ENCODE peak calls at places on chromosome 7, in four cellular contexts. O, B, P and K are unnamed samples.

GRCh38 chr7:81470084-81470723 is 299.6 kb downstream of the HGF start:
- DNase-seq in B (peak), O (peak), P (peak), K (peak)

GRCh38 chr7:155414508-155414907 is 43.4 kb upstream of the EN2 start:
- DNase-seq in O (no peak), P (no peak), B (no peak), K (peak)

GRCh38 chr7:20395494-20395893 is 64.8 kb downstream of the ITGB8 start:
- DNase-seq in O (no peak), B (no peak), P (no peak), K (no peak)

GRCh38 chr7:41887446-41887845 is 184.6 kb upstream of the INHBA start:
- DNase-seq in O (no peak), B (no peak), P (no peak), K (no peak)

GRCh38 chr7:37758467-37758866 is 74.9 kb downstream of the GPR141 start:
- DNase-seq in B (no peak), P (no peak), O (no peak), K (no peak)

GRCh38 chr7:69177326-69177897 is 420.9 kb upstream of the AUTS2 start:
- DNase-seq in P (no peak), O (no peak), B (no peak), K (no peak)

GRCh38 chr7:110724811-110725210 is 366.1 kb upstream of the LRRN3 start:
- DNase-seq in B (no peak), P (no peak), O (no peak), K (no peak)

GRCh38 chr7:66352071-66352470 is 146.9 kb downstream of the TPST1 start:
- DNase-seq in P (no peak), O (peak), B (no peak), K (no peak)

GRCh38 chr7:139823855-139824670 is 5.0 kb upstream of the TBXAS1 start:
- DNase-seq in P (no peak), O (no peak), B (no peak), K (no peak)

GRCh38 chr7:142629588-142630260 is 119.5 kb upstream of the PRSS1 start:
- DNase-seq in P (no peak), O (no peak), B (no peak), K (no peak)

GRCh38 chr7:16348251-16348650 is 73.1 kb downstream of the CRPPA start:
- DNase-seq in O (no peak), B (no peak), P (no peak), K (no peak)

GRCh38 chr7:16350634-16351033 is 70.7 kb downstream of the CRPPA start:
- DNase-seq in P (no peak), O (no peak), B (no peak), K (no peak)

GRCh38 chr7:16345979-16346958 is 75.1 kb downstream of the CRPPA start:
- DNase-seq in P (no peak), O (no peak), B (no peak), K (no peak)

GRCh38 chr7:16344927-16345326 is 76.4 kb downstream of the CRPPA start:
- DNase-seq in P (no peak), O (no peak), B (no peak), K (peak)

GRCh38 chr7:16347461-16348192 is 73.7 kb downstream of the CRPPA start:
- DNase-seq in O (no peak), B (no peak), P (no peak), K (peak)
- TF ChIP-seq TEAD4 in O (no peak), B (no peak), P (no peak), K (no peak)

GRCh38 chr7:30019387-30019786 is 7.1 kb downstream of the FKBP14 start:
- DNase-seq in P (no peak), B (no peak), O (no peak), K (no peak)
- TF ChIP-seq CTCF in P (no peak), B (peak), O (no peak), K (no peak)

GRCh38 chr7:50538478-50538877 is 26.7 kb downstream of the DDC start:
- DNase-seq in P (no peak), B (no peak), O (no peak), K (no peak)
- TF ChIP-seq TEAD4 in P (no peak), B (no peak), O (no peak), K (no peak)

GRCh38 chr7:2131341-2131740 is 101.4 kb downstream of the MAD1L1 start:
- DNase-seq in B (no peak), P (no peak), O (no peak), K (no peak)
- TF ChIP-seq CTCF in B (no peak), P (no peak), O (no peak), K (no peak)

DNA sequence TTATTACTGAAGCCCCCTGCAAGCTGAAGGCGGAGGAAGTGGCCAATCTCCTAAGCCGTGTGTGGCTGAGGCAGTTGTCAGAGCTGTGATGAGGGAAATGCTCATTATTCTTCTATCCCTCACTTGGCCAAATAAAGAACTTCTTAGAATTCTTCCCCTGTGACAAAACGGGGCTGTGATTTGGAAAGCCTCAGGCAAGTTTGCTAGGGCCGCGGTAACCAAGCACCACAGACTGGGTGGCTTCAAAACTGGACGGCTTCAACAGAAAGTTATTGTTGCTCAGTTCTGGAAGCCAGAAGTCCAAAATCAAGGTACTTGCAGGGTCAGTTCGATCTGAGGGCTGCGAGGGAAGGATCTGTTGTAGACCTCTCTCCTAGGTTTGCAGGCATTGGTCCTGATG is 72.3 kb upstream of the STEAP1B start:
- DNase-seq in B (no peak), P (no peak), O (no peak), K (no peak)
- TF ChIP-seq TEAD4 in B (no peak), P (no peak), O (no peak), K (no peak)